ENCODE peak calls at places on chromosomes 6 and 20, in four cellular contexts. W, L, X and U are unnamed samples.

GRCh38 chr6:67790569-67790968 is 844.5 kb upstream of the ADGRB3 start:
- DNase-seq in W (no peak), L (no peak), X (no peak), U (no peak)

GRCh38 chr20:25083141-25083772 is 1.3 kb upstream of the VSX1 start:
- DNase-seq in W (no peak), L (no peak), X (no peak), U (no peak)

GRCh38 chr20:24580006-24580405 is 110.6 kb downstream of the SYNDIG1 start:
- DNase-seq in W (no peak), L (no peak), X (no peak), U (no peak)

GRCh38 chr20:62268228-62268900 is 30.0 kb downstream of the OSBPL2 start:
- DNase-seq in W (no peak), L (no peak), X (no peak), U (no peak)

GRCh38 chr6:82248233-82248735 is 740 bp upstream of the IBTK start:
- DNase-seq in W (no peak), L (peak; percentile 59), X (no peak), U (peak; percentile 25)

GRCh38 chr6:15623282-15624116 is 39.3 kb downstream of the DTNBP1 start:
- DNase-seq in W (no peak), L (no peak), X (no peak), U (peak; percentile 20)

GRCh38 chr20:19840111-19840705 is 82.2 kb downstream of the RIN2 start:
- DNase-seq in W (no peak), L (no peak), X (no peak), U (no peak)

GRCh38 chr20:46056027-46056833 is 27.2 kb downstream of the SLC12A5 start:
- DNase-seq in W (no peak), L (peak; percentile 14), X (no peak), U (no peak)

GRCh38 chr6:88870728-88871330 is 92.6 kb downstream of the RNGTT start:
- DNase-seq in W (no peak), L (peak; percentile 16), X (peak; percentile 30), U (peak; percentile 24)

GRCh38 chr20:17955302-17955701 is 13.3 kb downstream of the SNX5 start:
- DNase-seq in W (no peak), L (no peak), X (no peak), U (no peak)

GRCh38 chr20:56715309-56715708 is 86.2 kb downstream of the TFAP2C start:
- DNase-seq in W (no peak), L (no peak), X (no peak), U (no peak)

GRCh38 chr6:169891846-169892245 is 140.4 kb downstream of the ERMARD start:
- DNase-seq in W (no peak), L (no peak), X (no peak), U (no peak)

GRCh38 chr20:1121439-1121838 is 3.0 kb downstream of the PSMF1 start:
- DNase-seq in W (no peak), L (no peak), X (no peak), U (no peak)

GRCh38 chr20:14336667-14337066 is 745 bp downstream of the FLRT3 start:
- DNase-seq in W (no peak), L (no peak), X (no peak), U (no peak)

GRCh38 chr6:106617302-106617701 is 12.0 kb downstream of the RTN4IP1 start:
- DNase-seq in W (no peak), L (no peak), X (no peak), U (no peak)

GRCh38 chr6:147378819-147379218 is 129.7 kb upstream of the SAMD5 start:
- DNase-seq in W (no peak), L (no peak), X (no peak), U (no peak)

GRCh38 chr6:44009425-44010321 is 117.6 kb downstream of the MRPL14 start:
- DNase-seq in W (peak; percentile 65), L (no peak), X (no peak), U (no peak)

GRCh38 chr6:27644528-27644927 is 171.6 kb upstream of the ZNF184 start:
- DNase-seq in W (no peak), L (no peak), X (no peak), U (no peak)

GRCh38 chr6:46899636-46900035 is 22.1 kb downstream of the ADGRF5 start:
- DNase-seq in W (no peak), L (no peak), X (no peak), U (no peak)

GRCh38 chr6:25862199-25862598 is 11.8 kb downstream of the SLC17A3 start:
- DNase-seq in W (no peak), L (no peak), X (no peak), U (no peak)

GRCh38 chr6:4412488-4412887 is 277.1 kb upstream of the ECI2 start:
- DNase-seq in W (no peak), L (no peak), X (no peak), U (no peak)

GRCh38 chr20:45679650-45680049 is 9.6 kb upstream of the WFDC11 start:
- DNase-seq in W (no peak), L (no peak), X (no peak), U (no peak)

GRCh38 chr6:163132050-163132750 is 282.3 kb upstream of the QKI start:
- DNase-seq in W (no peak), L (no peak), X (no peak), U (no peak)

GRCh38 chr6:10759312-10759839 is 11.8 kb downstream of the TMEM14B start:
- DNase-seq in W (no peak), L (no peak), X (no peak), U (peak; percentile 18)

GRCh38 chr20:41287327-41287726 is 30.2 kb downstream of the ZHX3 start:
- DNase-seq in W (no peak), L (no peak), X (no peak), U (no peak)

GRCh38 chr6:128569737-128570438 is 49.5 kb upstream of the PTPRK start:
- DNase-seq in W (no peak), L (no peak), X (no peak), U (no peak)

GRCh38 chr6:73152998-73153757 is 72.1 kb downstream of the KHDC1L start:
- DNase-seq in W (no peak), L (no peak), X (no peak), U (no peak)

GRCh38 chr6:152273638-152274037 is 363.5 kb downstream of the SYNE1 start:
- DNase-seq in W (peak; percentile 51), L (no peak), X (no peak), U (no peak)
- TF ChIP-seq CTCF in W (no peak), L (no peak), X (no peak), U (no peak)

GRCh38 chr6:120671519-120671918 is 662.8 kb downstream of the TBC1D32 start:
- DNase-seq in W (no peak), L (no peak), X (peak; percentile 11), U (no peak)
- TF ChIP-seq CTCF in W (no peak), L (no peak), X (no peak), U (no peak)

DNA sequence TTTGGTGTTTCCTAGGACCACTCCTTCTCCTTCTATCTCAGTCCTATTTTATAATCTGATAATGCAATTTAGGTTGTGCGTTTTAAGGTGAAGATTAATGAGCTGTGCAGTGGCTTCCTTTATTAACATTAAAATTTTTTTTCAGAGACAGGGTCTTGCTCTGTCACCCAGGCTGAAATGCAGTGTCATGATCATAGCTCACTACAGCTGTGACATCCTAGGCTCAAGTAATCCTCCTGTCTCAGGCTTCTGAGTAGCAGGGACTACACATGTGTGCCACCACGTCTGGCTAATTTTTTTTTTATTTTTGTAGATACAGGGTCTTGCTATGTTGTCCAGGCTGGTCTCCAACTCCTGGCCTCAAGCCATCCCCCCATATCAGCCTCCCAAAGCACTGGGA is 53.0 kb upstream of the DSP start:
- DNase-seq in W (no peak), L (no peak), X (no peak), U (no peak)
- TF ChIP-seq CTCF in W (no peak), L (no peak), X (no peak), U (no peak)

GRCh38 chr20:47475419-47476044 is 26.2 kb upstream of the NCOA3 start:
- DNase-seq in W (no peak), L (no peak), X (no peak), U (no peak)
- TF ChIP-seq CTCF in W (no peak), L (no peak), X (no peak), U (no peak)

GRCh38 chr6:132725947-132726607 is 12.2 kb upstream of the VNN1 start:
- DNase-seq in W (no peak), L (no peak), X (no peak), U (no peak)

GRCh38 chr6:132731086-132731485 is 17.2 kb upstream of the VNN1 start:
- DNase-seq in W (no peak), L (no peak), X (no peak), U (no peak)

GRCh38 chr6:132726608-132726975 is 12.7 kb upstream of the VNN1 start:
- DNase-seq in W (no peak), L (no peak), X (no peak), U (no peak)

GRCh38 chr6:132730560-132730959 is 16.7 kb upstream of the VNN1 start:
- DNase-seq in W (no peak), L (no peak), X (no peak), U (no peak)

DNA sequence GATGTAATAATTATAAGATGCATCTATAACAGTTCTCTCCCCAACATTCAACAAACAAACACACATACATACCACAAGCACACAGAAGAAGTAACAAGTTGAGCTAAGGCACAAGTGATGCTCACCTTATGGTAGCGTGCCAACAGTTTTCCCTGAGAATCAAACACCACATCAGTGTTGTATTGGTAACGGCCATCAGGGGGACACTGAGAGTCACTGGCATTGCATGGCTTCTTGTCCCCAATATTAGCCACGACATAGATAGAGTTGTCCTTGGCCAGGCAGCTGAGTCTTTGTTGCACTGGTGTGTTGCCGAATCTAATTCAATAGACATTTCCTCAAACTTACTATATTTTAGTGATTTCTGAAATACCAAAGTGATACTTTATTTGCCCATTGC is 14.8 kb upstream of the VNN1 start:
- DNase-seq in W (no peak), L (no peak), X (peak; percentile 11), U (no peak)
- TF ChIP-seq CTCF in W (no peak), L (peak; percentile 11), X (peak; percentile 15), U (no peak)